ENCODE peak calls at places on chromosome 21, in six cellular contexts. D is left ventricle myocardium inferior, N is tibial nerve, C is cardiac muscle cell, H is heart right ventricle, E is aorta. S is an unnamed sample. For H3K27me3 and H3K4me1, the result is how much of the 10 kb centered on the place peaks cover.

GRCh38 chr21:41622831-41623548 is 115.0 kb upstream of the TMPRSS2 start:
- DNase-seq in D (no peak), N (no peak), C (no peak), H (no peak), E (peak), S (no peak)

GRCh38 chr21:40635336-40635735 is 211.6 kb downstream of the DSCAM start:
- DNase-seq in D (no peak), N (no peak), C (no peak), H (no peak), E (no peak), S (no peak)

GRCh38 chr21:45033791-45034555 is 40.4 kb upstream of the ADARB1 start:
- DNase-seq in D (no peak), N (peak), C (no peak), H (no peak), E (peak), S (no peak)

GRCh38 chr21:38277501-38278111 is 20.8 kb downstream of the KCNJ15 start:
- DNase-seq in D (no peak), N (peak), C (no peak), H (no peak), E (no peak), S (no peak)

GRCh38 chr21:18384771-18385170 is 18.8 kb downstream of the TMPRSS15 start:
- DNase-seq in D (no peak), N (no peak), C (peak), H (no peak), E (no peak), S (no peak)

GRCh38 chr21:45098867-45099266 is 24.5 kb downstream of the ADARB1 start:
- DNase-seq in D (no peak), N (no peak), C (peak), H (no peak), E (no peak), S (no peak)

GRCh38 chr21:16181024-16181423 is 451.2 kb downstream of the USP25 start:
- DNase-seq in D (no peak), N (no peak), C (no peak), H (no peak), E (no peak), S (no peak)

GRCh38 chr21:46226920-46227599 is 1.5 kb downstream of the LSS start:
- DNase-seq in D (no peak), N (no peak), C (peak), H (no peak), E (peak), S (peak)

GRCh38 chr21:15023782-15024181 is 41.0 kb downstream of the NRIP1 start:
- DNase-seq in D (no peak), N (no peak), C (no peak), H (no peak), E (no peak), S (no peak)

DNA sequence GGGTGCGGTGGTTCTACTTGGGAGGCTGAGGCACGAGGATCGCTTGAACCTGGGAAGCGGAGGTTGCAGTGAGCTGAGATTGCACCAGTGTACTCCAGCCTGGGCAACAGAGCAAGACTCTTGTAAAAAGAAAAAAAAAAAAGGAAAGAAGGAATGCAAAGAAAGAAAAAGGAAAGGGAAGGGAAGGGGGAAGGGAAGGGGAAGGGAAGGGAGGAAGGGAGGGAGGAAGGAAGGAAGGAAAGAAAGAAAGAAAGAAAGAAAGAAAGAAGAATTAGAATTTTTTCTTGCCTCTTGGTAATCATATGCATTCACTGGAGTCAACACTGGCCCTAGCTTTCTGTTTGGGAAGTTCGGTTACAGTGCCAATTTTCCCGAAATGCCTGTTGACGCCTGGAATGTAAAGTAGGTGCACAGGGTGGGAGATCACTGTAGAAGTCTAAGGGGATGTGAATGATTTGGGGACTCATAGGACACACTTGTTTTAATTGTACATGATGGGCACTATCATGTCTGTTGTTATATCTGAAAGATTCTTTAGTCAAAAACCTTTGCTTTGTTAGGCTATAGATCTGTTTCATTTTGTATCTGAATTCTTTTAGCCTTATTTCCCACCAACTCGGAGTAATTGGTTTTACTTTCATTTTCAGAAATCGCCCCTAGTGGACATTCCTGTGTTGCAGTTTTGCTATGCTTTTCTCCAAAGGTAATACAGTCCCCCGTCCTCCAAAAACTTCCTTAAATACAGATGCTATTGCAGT is 59.8 kb upstream of the MORC3 start:
- DNase-seq in D (no peak), N (peak), C (peak), H (peak), E (no peak), S (peak)
- H3K4me3 ChIP-seq in D (peak), N (peak), C (peak), H (peak), E (peak), S (peak)

GRCh38 chr21:33105088-33105487 is 35.1 kb downstream of the OLIG1 start:
- DNase-seq in D (no peak), N (no peak), C (no peak), H (no peak), E (no peak), S (no peak)
- H3K27me3 ChIP-seq in D (half or more), N (under half), C (under half), H (half or more), E (under half), S (under half)

GRCh38 chr21:34948157-34948556 is 100.9 kb downstream of the RUNX1 start:
- DNase-seq in D (no peak), N (no peak), C (no peak), H (no peak), E (no peak), S (no peak)
- H3K4me1 ChIP-seq in D (under half), N (under half), C (under half), H (under half), E (under half), S (under half)

DNA sequence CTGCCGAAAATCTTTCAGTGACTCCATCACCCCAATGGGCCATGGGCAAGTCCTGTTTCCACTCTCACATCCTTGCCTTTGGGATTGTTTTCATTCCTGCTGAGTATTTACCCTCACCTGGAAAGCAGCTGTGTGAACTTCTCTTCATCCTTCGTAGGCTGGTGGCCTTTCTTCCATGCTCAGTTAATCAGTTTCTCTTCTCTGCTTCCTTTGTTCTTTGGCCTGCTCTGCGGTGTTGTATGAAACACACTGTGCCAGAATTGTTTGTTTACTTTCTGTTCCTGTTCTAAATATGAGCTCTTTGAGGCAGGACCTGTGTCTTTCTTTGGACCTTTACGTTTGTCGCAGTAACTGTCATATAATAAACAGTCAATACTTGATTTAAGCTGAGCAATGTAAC is 48.6 kb downstream of the ITSN1 start:
- DNase-seq in D (no peak), N (no peak), C (no peak), H (no peak), E (no peak), S (no peak)
- H3K4me3 ChIP-seq in D (no peak), N (no peak), C (no peak), H (no peak), E (no peak), S (no peak)

GRCh38 chr21:32951041-32951440 is 74.7 kb upstream of the OLIG2 start:
- DNase-seq in D (no peak), N (no peak), C (no peak), H (no peak), E (no peak), S (no peak)
- H3K27me3 ChIP-seq in D (under half), N (under half), C (under half), H (under half), E (under half), S (under half)

S was measured in HAP-1.